ENCODE peak calls at places on chromosomes 12 and 14, in six cellular contexts. O is GM23338, Y is HCT116, A is neural progenitor cell, B is PC-3, S is GM23248. X is an unnamed sample.

GRCh38 chr12:53561590-53561953 is 54.3 kb upstream of the NPFF start:
- DNase-seq in B (peak), S (peak), Y (peak), O (no peak), A (no peak), X (peak)

GRCh38 chr12:25187781-25188180 is 7.2 kb downstream of the DNAI7 start:
- DNase-seq in O (no peak), A (no peak), B (peak), S (peak), Y (no peak), X (no peak)

GRCh38 chr14:50260511-50260910 is 29.1 kb upstream of the SOS2 start:
- DNase-seq in S (peak), Y (peak), B (peak), O (peak), A (peak), X (no peak)

GRCh38 chr12:120903818-120904773 is at the start of gene SPPL3:
- DNase-seq in S (peak), A (peak), B (peak), O (peak), Y (peak), X (peak)

GRCh38 chr14:88129306-88130056 is 124.5 kb downstream of the GPR65 start:
- DNase-seq in S (peak), A (no peak), Y (no peak), B (peak), O (peak), X (peak)

GRCh38 chr12:28771961-28772360 is 377.1 kb upstream of the FAR2 start:
- DNase-seq in B (no peak), S (no peak), A (no peak), O (no peak), Y (no peak), X (peak)

GRCh38 chr12:108611884-108612415 is 14.1 kb upstream of the TMEM119 start:
- DNase-seq in O (peak), B (peak), S (peak), A (peak), Y (peak), X (peak)

GRCh38 chr14:100278702-100279101 is 27.5 kb downstream of the SLC25A29 start:
- DNase-seq in O (no peak), S (peak), B (peak), A (no peak), Y (no peak), X (no peak)

GRCh38 chr12:98939926-98940325 is 294.8 kb downstream of the APAF1 start:
- DNase-seq in Y (no peak), B (no peak), A (no peak), O (no peak), S (no peak), X (no peak)

GRCh38 chr14:61281186-61281676 is at the start of gene TMEM30B:
- DNase-seq in Y (no peak), B (peak), O (peak), A (no peak), S (no peak), X (peak)

GRCh38 chr14:65972891-65973290 is 513.3 kb upstream of the CCDC196 start:
- DNase-seq in O (no peak), B (no peak), A (no peak), Y (no peak), S (peak), X (no peak)

GRCh38 chr12:105013892-105014291 is 27.8 kb downstream of the NOPCHAP1 start:
- DNase-seq in Y (no peak), B (no peak), O (no peak), A (no peak), S (peak), X (no peak)

GRCh38 chr14:44700694-44701093 is 193.6 kb upstream of the FSCB start:
- DNase-seq in Y (no peak), B (peak), A (no peak), S (no peak), O (no peak), X (no peak)

GRCh38 chr14:81311128-81311527 is 89.0 kb downstream of the STON2 start:
- DNase-seq in O (no peak), B (no peak), S (no peak), A (no peak), Y (no peak), X (no peak)

GRCh38 chr12:53443955-53444354 is 2.4 kb downstream of the PRR13 start:
- DNase-seq in A (no peak), Y (no peak), S (no peak), B (no peak), O (peak), X (peak)

GRCh38 chr12:89103831-89104230 is 248.5 kb downstream of the DUSP6 start:
- DNase-seq in O (no peak), B (no peak), A (no peak), S (peak), Y (no peak), X (no peak)
- TF ChIP-seq EZH2phosphoT487 in O (no peak), B (no peak), A (no peak), S (no peak), Y (no peak), X (no peak)

DNA sequence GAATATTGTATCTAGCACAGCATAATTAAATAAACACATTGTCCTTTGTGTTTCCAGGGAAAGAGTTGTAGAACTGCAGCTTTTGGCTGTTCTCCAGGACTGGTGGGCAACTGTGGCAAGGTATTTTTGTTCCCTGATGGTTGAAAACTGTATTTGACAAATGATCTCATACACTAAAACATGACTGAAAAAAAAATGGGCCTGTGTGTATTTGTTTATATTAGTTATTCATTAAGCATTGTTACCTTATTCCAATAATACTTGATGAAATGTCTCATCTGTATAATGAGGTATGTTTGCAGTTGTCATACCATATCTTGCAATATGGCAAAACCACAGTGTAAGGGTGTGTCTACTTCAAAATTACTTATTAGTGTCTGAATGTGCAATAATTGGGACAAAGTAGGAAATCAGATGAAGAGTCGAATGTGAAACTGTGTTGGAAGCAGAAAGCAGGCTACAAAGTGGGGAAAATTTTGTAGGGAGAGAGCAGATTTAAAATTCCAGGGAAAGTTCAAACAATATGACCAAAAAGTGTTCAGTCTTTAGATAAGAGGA is 479.4 kb upstream of the NOVA1 start:
- DNase-seq in O (no peak), A (no peak), B (no peak), S (no peak), Y (no peak), X (no peak)
- TF ChIP-seq EZH2 in O (no peak), A (no peak), B (no peak), S (no peak), Y (no peak), X (no peak)

GRCh38 chr12:113587720-113588119 is 116.0 kb upstream of the LHX5 start:
- DNase-seq in B (peak), A (peak), O (peak), Y (no peak), S (no peak), X (no peak)
- TF ChIP-seq EZH2phosphoT487 in B (no peak), A (no peak), O (no peak), Y (no peak), S (no peak), X (no peak)

GRCh38 chr12:131610891-131611290 is 100.0 kb upstream of the SFSWAP start:
- DNase-seq in A (no peak), Y (no peak), S (no peak), O (no peak), B (no peak), X (no peak)
- TF ChIP-seq EZH2 in A (no peak), Y (no peak), S (no peak), O (no peak), B (no peak), X (no peak)

GRCh38 chr14:55152052-55152753 is 23.2 kb downstream of the LGALS3 start:
- DNase-seq in S (peak), O (no peak), A (no peak), B (peak), Y (no peak), X (no peak)
- TF ChIP-seq EZH2phosphoT487 in S (no peak), O (no peak), A (no peak), B (no peak), Y (no peak), X (no peak)

GRCh38 chr12:113473400-113473799 is 1.7 kb upstream of the LHX5 start:
- DNase-seq in Y (no peak), O (no peak), B (no peak), A (no peak), S (no peak), X (no peak)

GRCh38 chr12:113470871-113471618 is 626 bp downstream of the LHX5 start:
- DNase-seq in B (no peak), Y (no peak), A (peak), O (peak), S (no peak), X (no peak)

GRCh38 chr12:113472191-113473190 is 820 bp upstream of the LHX5 start:
- DNase-seq in B (no peak), Y (no peak), S (no peak), A (peak), O (peak), X (no peak)

GRCh38 chr12:113469893-113470743 is 1.6 kb downstream of the LHX5 start:
- DNase-seq in Y (no peak), B (no peak), S (no peak), A (peak), O (no peak), X (no peak)

GRCh38 chr12:113471619-113472171 is at the start of gene LHX5:
- DNase-seq in Y (no peak), A (peak), O (peak), B (no peak), S (peak), X (no peak)
- TF ChIP-seq EZH2 in Y (no peak), A (no peak), O (no peak), B (no peak), S (peak), X (no peak)

GRCh38 chr12:91181053-91181452 is 1.6 kb downstream of the DCN start:
- DNase-seq in S (peak), O (no peak), B (no peak), Y (no peak), A (no peak), X (no peak)
- TF ChIP-seq EZH2phosphoT487 in S (no peak), O (no peak), B (no peak), Y (no peak), A (no peak), X (no peak)

X was measured in hepatocyte.